ENCODE peak calls at places on chromosomes 11 and 22, in five cellular contexts. One of them, this sample, is unnamed.

GRCh38 chr22:19824197-19825015 is 30.3 kb downstream of the GNB1L start:
- DNase-seq in colonic mucosa: peak; percentile 12
- DNase-seq in HepG2: peak; percentile 41
- DNase-seq in mesenchymal stem cell: no peak
- DNase-seq in neural progenitor cell: no peak
- DNase-seq in this sample: no peak

GRCh38 chr22:24593810-24594568 is 1.1 kb upstream of the LRRC75B start:
- DNase-seq in neural progenitor cell: no peak
- DNase-seq in mesenchymal stem cell: no peak
- DNase-seq in HepG2: peak; percentile 78
- DNase-seq in colonic mucosa: peak; percentile 70
- DNase-seq in this sample: no peak

GRCh38 chr11:20670932-20671403 is 1.6 kb downstream of the NELL1 start:
- DNase-seq in colonic mucosa: no peak
- DNase-seq in HepG2: no peak
- DNase-seq in mesenchymal stem cell: no peak
- DNase-seq in neural progenitor cell: peak; percentile 34
- DNase-seq in this sample: no peak

GRCh38 chr11:44167047-44167446 is 71.6 kb downstream of the EXT2 start:
- DNase-seq in HepG2: no peak
- DNase-seq in mesenchymal stem cell: no peak
- DNase-seq in colonic mucosa: no peak
- DNase-seq in neural progenitor cell: no peak
- DNase-seq in this sample: no peak

GRCh38 chr11:82831364-82831763 is 68.9 kb downstream of the PRCP start:
- DNase-seq in mesenchymal stem cell: no peak
- DNase-seq in HepG2: peak; percentile 46
- DNase-seq in colonic mucosa: no peak
- DNase-seq in neural progenitor cell: no peak
- DNase-seq in this sample: no peak

GRCh38 chr11:65262381-65262680 is 569 bp downstream of the POLA2 start:
- DNase-seq in HepG2: no peak
- DNase-seq in mesenchymal stem cell: no peak
- DNase-seq in colonic mucosa: peak; percentile 54
- DNase-seq in neural progenitor cell: no peak
- DNase-seq in this sample: peak; percentile 81

GRCh38 chr11:18145025-18145424 is 12.7 kb downstream of the MRGPRX3 start:
- DNase-seq in colonic mucosa: no peak
- DNase-seq in mesenchymal stem cell: no peak
- DNase-seq in neural progenitor cell: no peak
- DNase-seq in HepG2: peak; percentile 23
- DNase-seq in this sample: peak; percentile 22

GRCh38 chr11:128573674-128574073 is 13.7 kb downstream of the ETS1 start:
- DNase-seq in colonic mucosa: no peak
- DNase-seq in mesenchymal stem cell: no peak
- DNase-seq in HepG2: no peak
- DNase-seq in neural progenitor cell: no peak
- DNase-seq in this sample: no peak

GRCh38 chr11:8227156-8228152 is 36.2 kb downstream of the LMO1 start:
- DNase-seq in colonic mucosa: no peak
- DNase-seq in HepG2: no peak
- DNase-seq in neural progenitor cell: no peak
- DNase-seq in mesenchymal stem cell: no peak
- DNase-seq in this sample: no peak

GRCh38 chr11:61976813-61977475 is 9.5 kb upstream of the FTH1 start:
- DNase-seq in mesenchymal stem cell: no peak
- DNase-seq in neural progenitor cell: no peak
- DNase-seq in colonic mucosa: no peak
- DNase-seq in HepG2: no peak
- DNase-seq in this sample: no peak
- H3K4me1 ChIP-seq in mesenchymal stem cell: peaks cover 21% of the 10 kb centered on the region
- H3K4me1 ChIP-seq in neural progenitor cell: peaks cover 23% of the 10 kb centered on the region
- H3K4me1 ChIP-seq in colonic mucosa: peaks cover 28% of the 10 kb centered on the region
- H3K4me1 ChIP-seq in HepG2: peaks cover 98% of the 10 kb centered on the region
- H3K4me1 ChIP-seq in this sample: peaks cover 40% of the 10 kb centered on the region

DNA sequence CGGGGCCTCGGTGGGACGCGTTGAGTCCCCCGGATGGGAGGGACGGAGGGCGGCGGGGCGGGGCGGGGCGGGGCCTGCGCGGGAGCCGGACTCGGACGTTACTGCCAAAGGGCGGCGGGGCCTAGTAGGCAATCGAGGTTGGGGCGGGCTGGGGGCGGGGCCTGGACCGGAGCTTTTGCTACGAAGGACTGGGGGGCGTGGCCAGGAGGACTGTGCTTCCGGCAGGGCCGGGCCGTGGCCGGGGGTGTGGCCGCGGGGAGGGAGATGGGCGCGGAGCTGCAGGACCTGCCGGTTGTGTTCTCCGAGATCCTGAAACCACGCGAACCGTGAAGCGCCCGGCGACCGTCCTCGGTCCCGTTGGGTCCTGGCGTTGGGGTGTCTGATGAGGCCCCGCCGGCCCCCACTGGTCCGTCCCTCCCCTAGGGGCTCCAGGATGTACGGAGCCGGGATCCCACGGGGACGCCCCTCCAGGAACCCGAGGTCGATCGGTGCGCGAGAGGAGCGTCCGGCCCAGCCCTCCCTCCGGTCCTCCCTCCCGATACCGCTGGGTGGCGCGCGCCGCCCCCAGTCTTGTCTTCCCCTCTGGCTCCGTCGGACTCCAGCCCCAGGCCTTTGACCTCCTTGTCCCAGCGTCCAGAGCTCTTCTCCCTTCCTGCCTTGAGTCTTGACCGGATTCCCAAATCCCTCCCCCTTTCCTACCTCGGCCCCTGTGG is 649 bp upstream of the NUDT8 start:
- DNase-seq in mesenchymal stem cell: peak; percentile 97
- DNase-seq in HepG2: peak; percentile 92
- DNase-seq in colonic mucosa: peak; percentile 100
- DNase-seq in neural progenitor cell: peak; percentile 100
- DNase-seq in this sample: peak; percentile 100
- H3K9ac ChIP-seq in mesenchymal stem cell: peak overlapping the region; percentile 82
- H3K9ac ChIP-seq in HepG2: peak overlapping the region; percentile 77
- H3K9ac ChIP-seq in colonic mucosa: peak overlapping the region; percentile 85
- H3K9ac ChIP-seq in neural progenitor cell: peak overlapping the region; percentile 36
- H3K9ac ChIP-seq in this sample: peak overlapping the region; percentile 85

GRCh38 chr22:33227791-33228190 is 169.6 kb upstream of the SYN3 start:
- DNase-seq in HepG2: no peak
- DNase-seq in mesenchymal stem cell: no peak
- DNase-seq in colonic mucosa: no peak
- DNase-seq in neural progenitor cell: no peak
- DNase-seq in this sample: peak; percentile 29
- H3K9me3 ChIP-seq in HepG2: peaks cover 26% of the 10 kb centered on the region
- H3K9me3 ChIP-seq in mesenchymal stem cell: peaks cover 63% of the 10 kb centered on the region
- H3K9me3 ChIP-seq in colonic mucosa: no peaks in the 10 kb centered on the region
- H3K9me3 ChIP-seq in neural progenitor cell: peaks cover 13% of the 10 kb centered on the region
- H3K9me3 ChIP-seq in this sample: peaks cover 53% of the 10 kb centered on the region

GRCh38 chr11:122163420-122163819 is 47.4 kb upstream of the BLID start:
- DNase-seq in colonic mucosa: no peak
- DNase-seq in neural progenitor cell: no peak
- DNase-seq in mesenchymal stem cell: no peak
- DNase-seq in HepG2: no peak
- DNase-seq in this sample: no peak
- H3K4me1 ChIP-seq in colonic mucosa: no peaks in the 10 kb centered on the region
- H3K4me1 ChIP-seq in neural progenitor cell: peaks cover 29% of the 10 kb centered on the region
- H3K4me1 ChIP-seq in mesenchymal stem cell: peaks cover 10% of the 10 kb centered on the region
- H3K4me1 ChIP-seq in HepG2: no peaks in the 10 kb centered on the region
- H3K4me1 ChIP-seq in this sample: peaks cover 84% of the 10 kb centered on the region

GRCh38 chr22:29306830-29307657 is 594 bp downstream of the GAS2L1 start:
- DNase-seq in mesenchymal stem cell: peak; percentile 83
- DNase-seq in colonic mucosa: peak; percentile 86
- DNase-seq in HepG2: peak; percentile 39
- DNase-seq in neural progenitor cell: peak; percentile 95
- DNase-seq in this sample: peak; percentile 95

GRCh38 chr22:29306175-29306829 is at the start of gene GAS2L1:
- DNase-seq in HepG2: peak; percentile 54
- DNase-seq in mesenchymal stem cell: peak; percentile 87
- DNase-seq in neural progenitor cell: peak; percentile 81
- DNase-seq in colonic mucosa: peak; percentile 90
- DNase-seq in this sample: peak; percentile 94

GRCh38 chr22:29308148-29308790 is 1.8 kb downstream of the GAS2L1 start:
- DNase-seq in colonic mucosa: no peak
- DNase-seq in HepG2: no peak
- DNase-seq in neural progenitor cell: no peak
- DNase-seq in mesenchymal stem cell: no peak
- DNase-seq in this sample: no peak

GRCh38 chr22:29308791-29309262 is 2.4 kb downstream of the GAS2L1 start:
- DNase-seq in HepG2: no peak
- DNase-seq in neural progenitor cell: no peak
- DNase-seq in colonic mucosa: no peak
- DNase-seq in mesenchymal stem cell: peak; percentile 45
- DNase-seq in this sample: peak; percentile 18

GRCh38 chr22:29307658-29308147 is 1.3 kb downstream of the GAS2L1 start:
- DNase-seq in mesenchymal stem cell: no peak
- DNase-seq in HepG2: no peak
- DNase-seq in neural progenitor cell: peak; percentile 21
- DNase-seq in colonic mucosa: no peak
- DNase-seq in this sample: no peak
- H3K9ac ChIP-seq in mesenchymal stem cell: peak overlapping the region; percentile 87
- H3K9ac ChIP-seq in HepG2: peak overlapping the region; percentile 62
- H3K9ac ChIP-seq in neural progenitor cell: no peak overlapping the region
- H3K9ac ChIP-seq in colonic mucosa: peak overlapping the region; percentile 81
- H3K9ac ChIP-seq in this sample: peak overlapping the region; percentile 91

GRCh38 chr11:50073113-50074105 is 40.7 kb downstream of the OR4C45 start:
- DNase-seq in HepG2: no peak
- DNase-seq in mesenchymal stem cell: no peak
- DNase-seq in neural progenitor cell: no peak
- DNase-seq in colonic mucosa: no peak
- DNase-seq in this sample: no peak
- H3K9me3 ChIP-seq in HepG2: peaks cover 82% of the 10 kb centered on the region
- H3K9me3 ChIP-seq in mesenchymal stem cell: no peaks in the 10 kb centered on the region
- H3K9me3 ChIP-seq in neural progenitor cell: peaks cover 4% of the 10 kb centered on the region
- H3K9me3 ChIP-seq in colonic mucosa: no peaks in the 10 kb centered on the region
- H3K9me3 ChIP-seq in this sample: no peaks in the 10 kb centered on the region

DNA sequence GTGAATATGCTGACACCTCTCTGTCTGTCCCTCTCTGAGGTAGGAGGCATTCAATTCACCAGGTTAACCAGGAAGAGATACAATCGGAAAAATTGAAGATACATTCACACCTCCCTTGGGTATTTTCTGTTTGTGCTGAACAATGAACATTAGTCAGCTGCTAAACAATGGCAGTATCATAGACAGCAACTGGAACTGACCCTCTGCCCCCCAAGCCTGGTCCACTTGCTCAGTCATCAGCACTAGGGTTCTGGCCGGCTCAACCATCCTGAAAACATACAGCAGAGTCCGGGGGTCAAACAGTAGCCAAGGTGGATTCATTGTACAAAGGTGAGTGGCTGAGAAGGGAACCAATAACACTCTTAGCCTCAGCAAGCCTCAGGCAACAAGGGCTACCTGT is 4.0 kb downstream of the NECTIN1 start:
- DNase-seq in colonic mucosa: no peak
- DNase-seq in neural progenitor cell: no peak
- DNase-seq in HepG2: no peak
- DNase-seq in mesenchymal stem cell: no peak
- DNase-seq in this sample: no peak
- H3K4me1 ChIP-seq in colonic mucosa: peaks cover 13% of the 10 kb centered on the region
- H3K4me1 ChIP-seq in neural progenitor cell: peaks cover 64% of the 10 kb centered on the region
- H3K4me1 ChIP-seq in HepG2: peaks cover 40% of the 10 kb centered on the region
- H3K4me1 ChIP-seq in mesenchymal stem cell: peaks cover 34% of the 10 kb centered on the region
- H3K4me1 ChIP-seq in this sample: peaks cover 27% of the 10 kb centered on the region

This sample was measured in adipocyte.